ENCODE peak calls at places on chromosomes 7 and 10, in four cellular contexts. H, A, Y and W are unnamed samples. For H3K4me1 and H3K27me3, the result is how much of the 10 kb centered on the place peaks cover.

GRCh38 chr10:100245484-100246220 is 16.3 kb upstream of the CHUK start:
- DNase-seq in H (no peak), Y (no peak), A (no peak), W (no peak)

GRCh38 chr10:86706401-86706841 is 38.1 kb downstream of the LDB3 start:
- DNase-seq in H (peak), Y (peak), A (peak), W (no peak)

GRCh38 chr10:129892571-129893045 is 71.5 kb downstream of the EBF3 start:
- DNase-seq in H (no peak), Y (peak), A (no peak), W (no peak)

GRCh38 chr7:41003031-41003925 is 699.6 kb downstream of the INHBA start:
- DNase-seq in H (no peak), Y (no peak), A (no peak), W (peak)

GRCh38 chr10:11165591-11166543 is 148.2 kb downstream of the CELF2 start:
- DNase-seq in A (peak), H (peak), Y (peak), W (peak)

GRCh38 chr10:24951201-24952145 is 933 bp downstream of the PRTFDC1 start:
- DNase-seq in A (no peak), H (no peak), Y (no peak), W (peak)

GRCh38 chr7:109179601-109180000 is 609.9 kb downstream of the DNAJB9 start:
- DNase-seq in H (no peak), Y (no peak), A (no peak), W (no peak)

GRCh38 chr10:34470307-34470706 is 344.8 kb downstream of the PARD3 start:
- DNase-seq in H (no peak), A (no peak), Y (no peak), W (no peak)

GRCh38 chr10:122464158-122464510 is 2.8 kb downstream of the HTRA1 start:
- DNase-seq in H (no peak), Y (no peak), A (no peak), W (no peak)

GRCh38 chr7:1874522-1875389 is 204.7 kb downstream of the ELFN1 start:
- DNase-seq in Y (no peak), A (no peak), H (no peak), W (no peak)

GRCh38 chr7:115005942-115006341 is 84.0 kb downstream of the MDFIC start:
- DNase-seq in Y (no peak), A (no peak), H (no peak), W (no peak)

GRCh38 chr10:131926253-131926652 is 25.4 kb downstream of the PPP2R2D start:
- DNase-seq in A (peak), Y (no peak), H (no peak), W (no peak)
- H3K4me1 ChIP-seq in A (under half), Y (under half), H (under half), W (under half)

GRCh38 chr10:124378817-124379510 is 39.8 kb downstream of the OAT start:
- DNase-seq in H (no peak), Y (no peak), A (peak), W (no peak)
- H3K27me3 ChIP-seq in H (under half), Y (under half), A (under half), W (under half)

GRCh38 chr10:22685926-22686325 is 28.5 kb downstream of the PIP4K2A start:
- DNase-seq in Y (peak), A (no peak), H (no peak), W (no peak)
- H3K4me3 ChIP-seq in Y (no peak), A (no peak), H (no peak), W (no peak)

GRCh38 chr7:6380310-6381095 is 67.3 kb downstream of the DAGLB start:
- DNase-seq in Y (no peak), A (no peak), H (no peak), W (no peak)
- H3K4me1 ChIP-seq in Y (half or more), A (half or more), H (under half), W (under half)

DNA sequence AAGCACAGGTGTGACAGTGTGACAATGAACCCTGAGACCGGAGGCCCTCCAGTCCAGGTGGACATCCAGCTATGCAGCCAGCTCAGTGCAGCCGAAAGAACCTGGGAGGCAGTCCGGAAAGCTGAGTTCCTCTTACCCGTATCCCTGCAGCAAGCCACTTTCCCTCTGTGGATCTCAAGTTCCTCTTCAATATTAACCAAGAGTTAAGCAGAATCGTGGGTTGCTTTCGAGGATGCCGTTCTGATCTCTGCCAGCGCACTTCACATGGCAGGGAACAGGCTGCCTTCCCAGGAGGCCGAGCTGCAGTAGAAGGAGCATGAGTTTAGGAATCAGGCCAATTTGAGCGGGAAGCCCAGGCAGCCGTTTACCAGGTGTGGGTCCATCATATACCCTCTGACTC is 591.6 kb downstream of the SDK1 start:
- DNase-seq in A (no peak), H (no peak), Y (no peak), W (no peak)
- H3K27me3 ChIP-seq in A (under half), H (under half), Y (under half), W (under half)

GRCh38 chr10:390449-391100 is 255.3 kb downstream of the ZMYND11 start:
- DNase-seq in Y (no peak), H (no peak), A (peak), W (no peak)

GRCh38 chr10:392705-393037 is 257.4 kb downstream of the ZMYND11 start:
- DNase-seq in H (no peak), Y (no peak), A (no peak), W (no peak)

GRCh38 chr10:393346-393745 is 258.1 kb downstream of the ZMYND11 start:
- DNase-seq in Y (no peak), A (no peak), H (no peak), W (no peak)

GRCh38 chr10:391304-391703 is 256.0 kb downstream of the ZMYND11 start:
- DNase-seq in Y (no peak), H (no peak), A (peak), W (no peak)

DNA sequence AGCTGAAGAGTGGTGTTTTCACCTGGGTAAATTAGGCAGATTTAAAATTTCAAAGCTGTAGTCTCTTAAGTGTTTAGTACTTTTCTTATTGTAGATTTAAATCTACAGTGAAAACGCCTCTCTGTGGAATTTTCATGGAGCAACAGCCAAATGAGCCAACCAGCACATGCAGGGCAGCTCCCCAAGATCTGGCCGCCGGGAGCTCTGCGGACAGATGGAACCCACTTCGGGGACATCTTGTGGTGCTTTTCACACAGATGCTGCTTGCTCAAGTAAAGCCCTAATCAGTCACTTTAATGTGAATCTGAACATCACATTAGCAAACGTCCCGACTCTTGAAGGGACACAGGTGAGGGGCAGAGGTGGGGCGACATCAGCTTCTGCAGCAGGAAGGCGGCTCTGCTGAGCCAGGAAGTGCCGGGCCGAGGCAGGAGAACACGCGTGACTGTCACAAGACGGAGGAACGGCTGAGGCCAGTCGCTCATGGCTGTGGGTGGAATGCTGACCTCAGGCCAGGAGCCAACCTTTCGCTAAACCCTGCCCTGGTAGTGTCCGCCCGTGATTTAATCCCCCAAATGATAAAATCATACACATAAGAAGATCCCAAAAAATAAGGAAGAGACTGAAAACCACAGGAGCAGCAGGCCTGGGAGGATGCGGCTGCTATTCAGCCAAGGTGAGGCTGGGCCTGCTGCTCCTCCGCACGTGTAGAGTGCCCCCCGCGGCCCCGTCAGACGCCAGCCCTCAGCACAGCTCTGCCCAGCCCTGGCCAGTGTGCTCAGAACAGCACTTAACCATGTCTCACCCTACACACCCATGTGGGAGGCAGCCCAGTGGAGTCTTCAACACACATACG is 256.8 kb downstream of the ZMYND11 start:
- DNase-seq in A (peak), Y (no peak), H (no peak), W (no peak)
- H3K4me3 ChIP-seq in A (no peak), Y (no peak), H (no peak), W (no peak)

GRCh38 chr10:131420867-131421266 is 109.3 kb upstream of the TCERG1L start:
- DNase-seq in Y (no peak), A (no peak), H (no peak), W (no peak)

GRCh38 chr10:131421381-131421780 is 109.9 kb upstream of the TCERG1L start:
- DNase-seq in H (no peak), A (no peak), Y (no peak), W (no peak)

GRCh38 chr10:131419797-131420196 is 108.3 kb upstream of the TCERG1L start:
- DNase-seq in H (no peak), Y (no peak), A (no peak), W (no peak)

GRCh38 chr10:131422731-131423130 is 111.2 kb upstream of the TCERG1L start:
- DNase-seq in A (no peak), H (no peak), Y (no peak), W (no peak)

GRCh38 chr10:131418686-131419085 is 107.2 kb upstream of the TCERG1L start:
- DNase-seq in A (no peak), H (no peak), Y (no peak), W (no peak)
- H3K4me1 ChIP-seq in A (under half), H (under half), Y (under half), W (under half)

GRCh38 chr7:151861881-151862280 is 15.0 kb downstream of the PRKAG2 start:
- DNase-seq in Y (no peak), H (no peak), A (no peak), W (no peak)

GRCh38 chr7:151859111-151859947 is 17.6 kb downstream of the PRKAG2 start:
- DNase-seq in H (peak), Y (no peak), A (no peak), W (no peak)

GRCh38 chr7:151859948-151860685 is 16.8 kb downstream of the PRKAG2 start:
- DNase-seq in H (peak), A (no peak), Y (no peak), W (no peak)

GRCh38 chr7:151862606-151863381 is 14.1 kb downstream of the PRKAG2 start:
- DNase-seq in Y (no peak), H (peak), A (no peak), W (no peak)

GRCh38 chr7:151860771-151861170 is 16.1 kb downstream of the PRKAG2 start:
- DNase-seq in H (no peak), A (no peak), Y (no peak), W (no peak)
- H3K27me3 ChIP-seq in H (under half), A (under half), Y (under half), W (under half)

GRCh38 chr7:17772581-17773288 is 167.6 kb downstream of the SNX13 start:
- DNase-seq in H (no peak), Y (no peak), A (no peak), W (peak)
- H3K4me3 ChIP-seq in H (no peak), Y (no peak), A (no peak), W (no peak)